ENCODE peak calls at places on chromosomes 13 and 19, in seven cellular contexts. U is CD8-positive, alpha-beta memory T cell; F is uterus; L is heart left ventricle; E is heart right ventricle; X is WERI-Rb-1; Z is GM23248. A is an unnamed sample. For H3K27me3, the result is how much of the 10 kb centered on the place peaks cover.

GRCh38 chr13:24709186-24709913 is 29.1 kb downstream of the ATP12A start:
- DNase-seq in Z (no peak), U (peak), L (no peak), E (no peak), X (no peak), F (no peak), A (no peak)

GRCh38 chr13:77047649-77048343 is 20.8 kb upstream of the FBXL3 start:
- DNase-seq in X (no peak), L (no peak), F (no peak), E (no peak), Z (no peak), U (no peak), A (no peak)

GRCh38 chr13:110233181-110233641 is 73.7 kb downstream of the COL4A1 start:
- DNase-seq in X (no peak), F (peak), U (no peak), L (peak), Z (peak), E (peak), A (peak)

GRCh38 chr19:8445488-8446001 is 770 bp downstream of the HNRNPM start:
- DNase-seq in X (peak), E (peak), F (peak), U (peak), L (peak), Z (peak), A (peak)

GRCh38 chr13:110499621-110500281 is 61.8 kb downstream of the RAB20 start:
- DNase-seq in U (no peak), F (no peak), Z (no peak), X (peak), E (no peak), L (no peak), A (peak)

GRCh38 chr13:113551081-113552000 is 33.2 kb upstream of the TFDP1 start:
- DNase-seq in Z (no peak), L (no peak), U (peak), E (no peak), F (peak), X (peak), A (no peak)

GRCh38 chr19:39826311-39826945 is 7.5 kb downstream of the DYRK1B start:
- DNase-seq in X (no peak), L (no peak), F (no peak), Z (no peak), U (no peak), E (no peak), A (no peak)

GRCh38 chr19:6772028-6772865 is at the start of gene VAV1:
- DNase-seq in Z (no peak), X (no peak), U (peak), F (no peak), E (peak), L (peak), A (no peak)

GRCh38 chr19:6664916-6665315 is 5.0 kb downstream of the TNFSF14 start:
- DNase-seq in L (no peak), E (no peak), F (no peak), Z (no peak), U (no peak), X (no peak), A (no peak)

GRCh38 chr19:1494115-1494815 is 3.3 kb downstream of the REEP6 start:
- DNase-seq in L (no peak), E (no peak), F (no peak), Z (no peak), U (no peak), X (no peak), A (no peak)

GRCh38 chr19:925912-926594 is at the start of gene ARID3A:
- DNase-seq in Z (peak), X (peak), E (no peak), F (no peak), L (no peak), U (no peak), A (peak)

GRCh38 chr19:27894906-27895754 is 1317.8 kb downstream of the UQCRFS1 start:
- DNase-seq in U (no peak), L (no peak), E (no peak), F (no peak), Z (no peak), X (no peak), A (no peak)

GRCh38 chr13:20461481-20461859 is 64.2 kb downstream of the CRYL1 start:
- DNase-seq in X (no peak), Z (peak), E (no peak), L (peak), U (no peak), F (no peak), A (no peak)

GRCh38 chr19:1782501-1782900 is 29.2 kb downstream of the ONECUT3 start:
- DNase-seq in E (no peak), X (no peak), F (no peak), Z (peak), U (no peak), L (no peak), A (no peak)

GRCh38 chr13:21069561-21070004 is 8.2 kb upstream of the LATS2 start:
- DNase-seq in L (peak), E (no peak), X (no peak), F (peak), Z (peak), U (no peak), A (no peak)

GRCh38 chr19:14497347-14497921 is 1.5 kb upstream of the GIPC1 start:
- DNase-seq in E (no peak), F (no peak), L (no peak), X (no peak), U (no peak), Z (peak), A (no peak)

GRCh38 chr13:105817011-105817410 is 718.5 kb downstream of the EFNB2 start:
- DNase-seq in F (no peak), E (no peak), L (no peak), U (no peak), X (no peak), Z (no peak), A (no peak)

GRCh38 chr19:31289976-31290375 is 59.3 kb downstream of the TSHZ3 start:
- DNase-seq in L (no peak), X (no peak), Z (no peak), F (no peak), U (no peak), E (no peak), A (no peak)

GRCh38 chr13:104954210-104954609 is 1581.3 kb downstream of the EFNB2 start:
- DNase-seq in E (no peak), Z (no peak), L (no peak), X (no peak), U (no peak), F (no peak), A (no peak)

GRCh38 chr13:107568181-107568580 is 647.2 kb downstream of the LIG4 start:
- DNase-seq in X (no peak), U (no peak), L (no peak), E (no peak), F (no peak), Z (no peak), A (no peak)

GRCh38 chr13:107576430-107576829 is 638.9 kb downstream of the LIG4 start:
- DNase-seq in E (no peak), F (no peak), U (no peak), X (no peak), Z (peak), L (no peak), A (no peak)

GRCh38 chr13:107574517-107575215 is 640.7 kb downstream of the LIG4 start:
- DNase-seq in F (no peak), E (no peak), L (no peak), U (no peak), X (no peak), Z (no peak), A (no peak)

DNA sequence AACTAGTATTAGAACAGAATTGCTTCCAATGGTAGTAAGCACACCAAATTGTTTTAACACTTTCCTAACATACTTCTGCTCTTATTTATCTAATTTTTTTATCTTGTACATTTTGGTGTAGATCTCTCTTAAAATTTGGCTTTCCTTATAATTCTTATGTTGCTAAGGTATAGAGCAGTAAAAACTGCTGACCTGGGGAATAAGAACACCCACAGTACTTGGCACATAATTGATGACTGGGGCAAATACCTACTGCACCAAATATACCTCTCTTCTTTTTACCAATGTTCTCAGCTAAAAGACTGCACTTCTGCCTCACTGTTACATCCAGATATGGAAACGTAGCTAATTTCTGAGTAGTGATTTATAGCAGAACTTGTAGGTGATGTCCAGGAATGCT is 642.2 kb downstream of the LIG4 start:
- DNase-seq in L (no peak), F (no peak), X (no peak), E (no peak), Z (no peak), U (no peak), A (no peak)
- H3K27me3 ChIP-seq in L (under half), F (under half), X (under half), E (under half), Z (under half), U (under half), A (under half)

GRCh38 chr19:42175952-42176648 is 41.4 kb downstream of the DEDD2 start:
- DNase-seq in X (peak), U (no peak), Z (peak), F (no peak), E (no peak), L (no peak), A (peak)
- H3K27ac ChIP-seq in X (peak), U (no peak), Z (no peak), F (no peak), E (no peak), L (no peak), A (no peak)

DNA sequence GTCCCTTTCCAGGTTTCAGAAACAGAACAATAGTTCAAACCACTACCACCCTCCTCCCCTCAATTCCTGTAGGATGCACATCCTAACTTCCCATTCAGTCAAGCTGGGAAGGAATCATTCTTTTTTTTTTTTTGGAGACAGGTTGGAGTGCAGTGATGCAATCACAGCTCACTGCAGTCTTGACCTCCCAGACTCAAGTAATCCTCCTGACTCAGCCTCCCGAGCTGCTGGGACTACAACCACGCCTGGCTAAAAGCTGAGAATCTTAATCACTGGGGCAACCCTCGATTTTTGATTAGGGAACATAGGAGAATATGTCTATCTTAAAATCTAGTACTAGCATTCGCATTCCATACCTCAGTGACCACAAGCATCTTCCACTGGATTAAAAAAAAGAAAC is 146.2 kb downstream of the ABCC4 start:
- DNase-seq in Z (no peak), X (no peak), L (no peak), F (no peak), U (no peak), E (no peak), A (no peak)
- H3K27me3 ChIP-seq in Z (under half), X (under half), L (under half), F (under half), U (under half), E (under half), A (under half)

GRCh38 chr19:47581605-47582319 is 8.8 kb upstream of the ZNF541 start:
- DNase-seq in E (no peak), Z (no peak), U (no peak), L (no peak), X (no peak), F (no peak), A (no peak)

GRCh38 chr19:47587295-47587694 is 14.3 kb upstream of the ZNF541 start:
- DNase-seq in L (no peak), F (no peak), E (no peak), Z (peak), X (no peak), U (no peak), A (peak)

GRCh38 chr19:47580397-47580796 is 7.4 kb upstream of the ZNF541 start:
- DNase-seq in F (no peak), L (no peak), E (no peak), U (no peak), Z (no peak), X (no peak), A (no peak)

GRCh38 chr19:47582320-47582909 is 9.5 kb upstream of the ZNF541 start:
- DNase-seq in X (no peak), Z (no peak), F (no peak), U (no peak), L (no peak), E (no peak), A (peak)
- H3K27ac ChIP-seq in X (no peak), Z (no peak), F (peak), U (no peak), L (no peak), E (no peak), A (no peak)

DNA sequence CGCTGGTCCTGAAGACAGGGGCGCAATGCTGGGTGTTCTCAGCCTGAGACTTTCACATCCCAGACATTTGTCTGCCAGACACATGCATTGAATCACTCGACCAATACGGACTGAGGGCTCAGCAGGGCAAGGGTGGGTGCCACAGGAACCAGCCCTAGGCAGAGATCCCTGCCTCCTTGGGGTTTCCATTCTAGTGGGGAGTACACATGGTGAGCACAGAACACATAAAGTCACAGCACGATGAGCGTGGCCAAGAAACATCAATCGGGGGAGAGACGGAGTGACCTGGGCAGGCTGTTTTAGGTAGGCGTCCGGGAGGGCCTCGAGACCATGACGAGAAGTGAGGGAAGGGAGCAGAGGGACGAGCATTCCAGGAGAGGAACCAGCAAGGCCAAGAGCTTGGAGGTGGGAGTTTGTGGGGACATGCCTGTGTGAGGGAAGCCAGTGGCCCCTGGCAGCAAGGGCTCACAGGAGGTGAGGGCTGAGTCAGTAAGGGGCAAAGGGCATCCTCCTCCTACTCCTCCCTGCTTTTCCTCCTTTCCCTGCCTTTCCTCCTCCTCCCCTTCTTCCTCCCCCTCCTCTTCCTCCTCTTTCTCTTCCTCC is 126.3 kb upstream of the PEG3 start:
- DNase-seq in X (no peak), L (no peak), Z (no peak), E (no peak), F (peak), U (no peak), A (no peak)
- H3K27me3 ChIP-seq in X (under half), L (under half), Z (under half), E (under half), F (under half), U (under half), A (under half)

GRCh38 chr19:23249911-23250649 is at the start of gene ZNF724:
- DNase-seq in X (peak), U (peak), F (peak), E (peak), Z (peak), L (peak), A (peak)
- H3K27ac ChIP-seq in X (peak), U (peak), F (no peak), E (peak), Z (peak), L (peak), A (peak)

GRCh38 chr19:16682539-16682938 is 21.6 kb downstream of the TMEM38A start:
- DNase-seq in F (no peak), X (no peak), E (no peak), Z (no peak), L (no peak), U (no peak), A (no peak)
- H3K27me3 ChIP-seq in F (under half), X (under half), E (under half), Z (under half), L (under half), U (under half), A (under half)

GRCh38 chr13:43780666-43781065 is 6.1 kb downstream of the ENOX1 start:
- DNase-seq in F (no peak), E (no peak), Z (no peak), X (no peak), U (no peak), L (no peak), A (no peak)
- H3K27ac ChIP-seq in F (no peak), E (no peak), Z (no peak), X (no peak), U (no peak), L (no peak), A (no peak)

GRCh38 chr19:22616659-22617058 is 17.5 kb upstream of the ZNF492 start:
- DNase-seq in E (no peak), Z (no peak), X (no peak), L (no peak), U (no peak), F (no peak), A (no peak)
- H3K27me3 ChIP-seq in E (under half), Z (under half), X (under half), L (under half), U (under half), F (under half), A (under half)

DNA sequence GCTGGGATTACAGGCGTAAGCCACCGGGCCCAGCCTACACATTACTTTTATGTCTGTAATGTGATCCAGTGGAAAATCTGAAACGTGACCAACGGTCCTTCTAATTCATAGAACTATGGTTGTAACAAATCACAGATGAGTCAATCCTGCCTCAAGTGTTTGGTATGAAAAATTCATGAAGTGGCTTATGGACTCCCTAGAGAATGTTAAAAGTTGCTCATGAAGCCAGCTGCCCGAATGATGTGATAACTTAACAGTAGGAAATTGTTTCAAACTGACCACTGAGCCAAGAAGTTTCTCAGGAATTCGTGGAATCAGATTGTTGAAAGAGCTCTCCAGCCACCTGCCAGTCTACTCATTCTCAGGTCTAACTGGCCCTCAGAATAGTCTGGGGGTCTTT is 59.4 kb upstream of the FARP1 start:
- DNase-seq in F (no peak), L (no peak), U (no peak), Z (peak), E (no peak), X (no peak), A (no peak)
- H3K27ac ChIP-seq in F (no peak), L (no peak), U (no peak), Z (peak), E (no peak), X (no peak), A (peak)